ENCODE peak calls at places on chromosome 22, in four cellular contexts. One of them, this sample, is unnamed.

GRCh38 chr22:48037618-48038017 is 1275.2 kb downstream of the TBC1D22A start:
- DNase-seq in GM12878: no peak
- DNase-seq in H1: no peak
- DNase-seq in HepG2: no peak
- DNase-seq in this sample: no peak

GRCh38 chr22:32052259-32052658 is 9.2 kb downstream of the SLC5A1 start:
- DNase-seq in GM12878: no peak
- DNase-seq in H1: no peak
- DNase-seq in HepG2: no peak
- DNase-seq in this sample: no peak

GRCh38 chr22:45090364-45090960 is 73.3 kb upstream of the NUP50 start:
- DNase-seq in HepG2: peak
- DNase-seq in H1: no peak
- DNase-seq in GM12878: no peak
- DNase-seq in this sample: peak

GRCh38 chr22:42062506-42063190 is 8.0 kb downstream of the NAGA start:
- DNase-seq in HepG2: no peak
- DNase-seq in GM12878: no peak
- DNase-seq in H1: peak
- DNase-seq in this sample: no peak

GRCh38 chr22:24498826-24499225 is 3.7 kb downstream of the UPB1 start:
- DNase-seq in GM12878: no peak
- DNase-seq in H1: no peak
- DNase-seq in HepG2: no peak
- DNase-seq in this sample: no peak

GRCh38 chr22:38973289-38974169 is 8.6 kb upstream of the APOBEC3B start:
- DNase-seq in HepG2: peak
- DNase-seq in H1: peak
- DNase-seq in GM12878: no peak
- DNase-seq in this sample: no peak

GRCh38 chr22:36329217-36330078 is 58.3 kb downstream of the MYH9 start:
- DNase-seq in H1: peak
- DNase-seq in HepG2: peak
- DNase-seq in GM12878: no peak
- DNase-seq in this sample: peak

GRCh38 chr22:29848115-29848514 is 10.0 kb upstream of the ASCC2 start:
- DNase-seq in H1: no peak
- DNase-seq in GM12878: no peak
- DNase-seq in HepG2: no peak
- DNase-seq in this sample: no peak

GRCh38 chr22:28148816-28149465 is 229.9 kb upstream of the PITPNB start:
- DNase-seq in GM12878: no peak
- DNase-seq in H1: no peak
- DNase-seq in HepG2: no peak
- DNase-seq in this sample: no peak

GRCh38 chr22:48740086-48740730 is 1087.5 kb downstream of the BRD1 start:
- DNase-seq in GM12878: no peak
- DNase-seq in H1: peak
- DNase-seq in HepG2: no peak
- DNase-seq in this sample: no peak

GRCh38 chr22:36160499-36160942 is at the start of gene APOL3:
- DNase-seq in HepG2: no peak
- DNase-seq in H1: no peak
- DNase-seq in GM12878: peak
- DNase-seq in this sample: no peak

GRCh38 chr22:48507171-48507570 is 1320.5 kb downstream of the BRD1 start:
- DNase-seq in GM12878: no peak
- DNase-seq in H1: no peak
- DNase-seq in HepG2: no peak
- DNase-seq in this sample: no peak

GRCh38 chr22:31250740-31251330 is 38.7 kb downstream of the LIMK2 start:
- DNase-seq in H1: no peak
- DNase-seq in HepG2: peak
- DNase-seq in GM12878: no peak
- DNase-seq in this sample: no peak

GRCh38 chr22:36546932-36547331 is 18.0 kb upstream of the EIF3D start:
- DNase-seq in HepG2: peak
- DNase-seq in GM12878: no peak
- DNase-seq in H1: no peak
- DNase-seq in this sample: no peak

GRCh38 chr22:36369922-36370781 is 17.6 kb downstream of the MYH9 start:
- DNase-seq in GM12878: no peak
- DNase-seq in HepG2: peak
- DNase-seq in H1: no peak
- DNase-seq in this sample: no peak

GRCh38 chr22:45904236-45904635 is 72.7 kb downstream of the WNT7B start:
- DNase-seq in HepG2: no peak
- DNase-seq in H1: no peak
- DNase-seq in GM12878: no peak
- DNase-seq in this sample: no peak

GRCh38 chr22:32413715-32414114 is 1.7 kb upstream of the RTCB start:
- DNase-seq in GM12878: no peak
- DNase-seq in H1: no peak
- DNase-seq in HepG2: peak
- DNase-seq in this sample: no peak

GRCh38 chr22:43624144-43624998 is 187.7 kb downstream of the EFCAB6 start:
- DNase-seq in GM12878: no peak
- DNase-seq in HepG2: peak
- DNase-seq in H1: no peak
- DNase-seq in this sample: no peak

GRCh38 chr22:43911351-43911750 is 12.3 kb upstream of the PNPLA3 start:
- DNase-seq in HepG2: no peak
- DNase-seq in H1: no peak
- DNase-seq in GM12878: no peak
- DNase-seq in this sample: no peak

GRCh38 chr22:46929689-46930225 is 167.3 kb downstream of the TBC1D22A start:
- DNase-seq in GM12878: no peak
- DNase-seq in H1: peak
- DNase-seq in HepG2: no peak
- DNase-seq in this sample: no peak

GRCh38 chr22:46738961-46739870 is 1.2 kb upstream of the CERK start:
- DNase-seq in HepG2: peak
- DNase-seq in GM12878: no peak
- DNase-seq in H1: peak
- DNase-seq in this sample: no peak

GRCh38 chr22:36856792-36857135 is 4.0 kb upstream of the NCF4 start:
- DNase-seq in GM12878: no peak
- DNase-seq in HepG2: no peak
- DNase-seq in H1: no peak
- DNase-seq in this sample: no peak

GRCh38 chr22:47014946-47015345 is 252.5 kb downstream of the TBC1D22A start:
- DNase-seq in HepG2: no peak
- DNase-seq in GM12878: no peak
- DNase-seq in H1: no peak
- DNase-seq in this sample: no peak

GRCh38 chr22:11253000-11253511 is 4274.9 kb upstream of the OR11H1 start:
- DNase-seq in GM12878: no peak
- DNase-seq in HepG2: no peak
- DNase-seq in H1: no peak
- DNase-seq in this sample: no peak

GRCh38 chr22:28314959-28315358 is 364.7 kb downstream of the TTC28 start:
- DNase-seq in HepG2: no peak
- DNase-seq in H1: no peak
- DNase-seq in GM12878: no peak
- DNase-seq in this sample: no peak

GRCh38 chr22:40156001-40156516 is 21.7 kb upstream of the TNRC6B start:
- DNase-seq in HepG2: peak
- DNase-seq in GM12878: no peak
- DNase-seq in H1: peak
- DNase-seq in this sample: no peak

GRCh38 chr22:41548830-41549211 is 4.6 kb upstream of the POLR3H start:
- DNase-seq in HepG2: no peak
- DNase-seq in H1: no peak
- DNase-seq in GM12878: no peak
- DNase-seq in this sample: no peak

GRCh38 chr22:49208003-49208402 is 619.7 kb downstream of the BRD1 start:
- DNase-seq in H1: peak
- DNase-seq in HepG2: no peak
- DNase-seq in GM12878: no peak
- DNase-seq in this sample: no peak

GRCh38 chr22:36009085-36009484 is 19.5 kb downstream of the RBFOX2 start:
- DNase-seq in HepG2: no peak
- DNase-seq in H1: no peak
- DNase-seq in GM12878: no peak
- DNase-seq in this sample: no peak

GRCh38 chr22:26922804-26923203 is 265.4 kb downstream of the MIAT start:
- DNase-seq in HepG2: no peak
- DNase-seq in H1: peak
- DNase-seq in GM12878: no peak
- DNase-seq in this sample: no peak

GRCh38 chr22:50508897-50509296 is 873 bp downstream of the NCAPH2 start:
- DNase-seq in GM12878: no peak
- DNase-seq in H1: no peak
- DNase-seq in HepG2: no peak
- DNase-seq in this sample: no peak
- TF ChIP-seq SUZ12 in GM12878: no peak
- TF ChIP-seq SUZ12 in H1: no peak
- TF ChIP-seq SUZ12 in HepG2: no peak
- TF ChIP-seq SUZ12 in this sample: no peak

DNA sequence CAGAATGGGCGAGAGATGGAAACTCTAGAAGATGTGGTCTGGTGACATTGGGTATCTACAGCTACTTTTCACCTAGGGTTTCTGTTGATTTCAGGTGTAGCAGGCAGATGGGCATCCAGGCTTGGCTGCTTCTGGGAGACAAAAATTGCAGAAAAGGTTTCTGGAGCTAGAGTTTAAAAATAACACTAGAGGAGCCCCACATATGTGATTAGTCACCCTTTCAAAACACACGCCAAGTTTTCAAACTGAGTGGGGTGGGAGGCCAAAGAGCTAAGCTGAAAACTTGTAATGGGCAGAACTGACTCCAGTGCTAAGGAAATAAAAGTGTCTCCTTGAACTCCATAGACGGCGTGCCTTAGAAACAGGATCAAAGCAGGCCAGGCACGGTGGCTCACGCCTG is 80.8 kb downstream of the GRK3 start:
- DNase-seq in H1: no peak
- DNase-seq in GM12878: no peak
- DNase-seq in HepG2: no peak
- DNase-seq in this sample: no peak
- TF ChIP-seq YY1 in H1: no peak
- TF ChIP-seq YY1 in GM12878: no peak
- TF ChIP-seq YY1 in HepG2: no peak
- TF ChIP-seq YY1 in this sample: no peak

GRCh38 chr22:37887610-37888378 is 18.3 kb upstream of the MICALL1 start:
- DNase-seq in HepG2: no peak
- DNase-seq in GM12878: no peak
- DNase-seq in H1: no peak
- DNase-seq in this sample: peak
- TF ChIP-seq SUZ12 in HepG2: no peak
- TF ChIP-seq SUZ12 in GM12878: no peak
- TF ChIP-seq SUZ12 in H1: no peak
- TF ChIP-seq SUZ12 in this sample: no peak

DNA sequence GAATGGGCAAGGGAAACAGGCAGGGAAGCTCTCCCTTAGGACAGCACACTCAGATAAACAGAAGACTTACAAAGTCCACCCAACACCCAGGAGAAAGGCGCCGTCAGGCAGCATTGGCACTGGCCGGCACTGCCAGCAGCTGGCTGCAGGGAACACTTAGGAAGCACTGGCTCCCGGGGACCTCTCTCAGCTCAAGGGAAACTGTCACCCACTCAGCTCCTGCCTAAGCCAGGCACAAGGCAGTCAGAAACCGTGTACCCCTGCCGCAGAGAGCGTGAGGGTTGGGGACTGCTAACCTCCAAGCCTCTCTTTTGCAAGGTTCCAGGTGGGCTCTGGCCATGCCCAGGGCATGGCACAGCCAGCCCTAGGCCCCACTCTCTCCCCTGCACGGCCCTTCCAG is 64.7 kb downstream of the DGCR2 start:
- DNase-seq in H1: no peak
- DNase-seq in HepG2: no peak
- DNase-seq in GM12878: no peak
- DNase-seq in this sample: no peak
- TF ChIP-seq YY1 in H1: no peak
- TF ChIP-seq YY1 in HepG2: no peak
- TF ChIP-seq YY1 in GM12878: no peak
- TF ChIP-seq YY1 in this sample: no peak

GRCh38 chr22:23121026-23121823 is 20.6 kb downstream of the RSPH14 start:
- DNase-seq in HepG2: no peak
- DNase-seq in GM12878: no peak
- DNase-seq in H1: no peak
- DNase-seq in this sample: no peak

GRCh38 chr22:23118647-23119491 is 22.9 kb downstream of the RSPH14 start:
- DNase-seq in H1: no peak
- DNase-seq in HepG2: no peak
- DNase-seq in GM12878: no peak
- DNase-seq in this sample: no peak

GRCh38 chr22:23120415-23120899 is 21.3 kb downstream of the RSPH14 start:
- DNase-seq in GM12878: no peak
- DNase-seq in H1: no peak
- DNase-seq in HepG2: no peak
- DNase-seq in this sample: no peak

GRCh38 chr22:23117890-23118646 is 23.7 kb downstream of the RSPH14 start:
- DNase-seq in HepG2: no peak
- DNase-seq in GM12878: no peak
- DNase-seq in H1: no peak
- DNase-seq in this sample: no peak

GRCh38 chr22:23119492-23120414 is 22.0 kb downstream of the RSPH14 start:
- DNase-seq in HepG2: no peak
- DNase-seq in H1: no peak
- DNase-seq in GM12878: no peak
- DNase-seq in this sample: no peak
- TF ChIP-seq SUZ12 in HepG2: no peak
- TF ChIP-seq SUZ12 in H1: no peak
- TF ChIP-seq SUZ12 in GM12878: no peak
- TF ChIP-seq SUZ12 in this sample: no peak